ENCODE peak calls at places on chromosomes 4 and X, in four cellular contexts. X is endothelial cell of umbilical vein, G is K562, B is GM12878. P is an unnamed sample.

GRCh38 chr4:70712150-70712549 is 9.6 kb upstream of the RUFY3 start:
- DNase-seq in B (no peak), G (no peak), X (no peak), P (no peak)

GRCh38 chrX:68018248-68019203 is 414.8 kb downstream of the OPHN1 start:
- DNase-seq in G (peak), X (peak), B (no peak), P (peak)

GRCh38 chr4:140935259-140935658 is 179.1 kb upstream of the TBC1D9 start:
- DNase-seq in B (no peak), X (no peak), G (no peak), P (no peak)

GRCh38 chr4:94605241-94605640 is 152.5 kb upstream of the BMPR1B start:
- DNase-seq in X (peak), G (no peak), B (no peak), P (no peak)

GRCh38 chr4:24470681-24471622 is 113.4 kb downstream of the DHX15 start:
- DNase-seq in B (no peak), G (no peak), X (peak), P (peak)

GRCh38 chr4:104749062-104749461 is 254.4 kb upstream of the CXXC4 start:
- DNase-seq in B (peak), G (no peak), X (no peak), P (no peak)

GRCh38 chr4:150588341-150588740 is 6.4 kb downstream of the MAB21L2 start:
- DNase-seq in X (no peak), G (no peak), B (no peak), P (no peak)

GRCh38 chrX:28303486-28303885 is 283.8 kb upstream of the IL1RAPL1 start:
- DNase-seq in X (peak), G (no peak), B (no peak), P (no peak)

GRCh38 chr4:166042510-166043055 is 169.5 kb downstream of the TLL1 start:
- DNase-seq in X (peak), G (no peak), B (no peak), P (no peak)

GRCh38 chr4:156512622-156513021 is 459.0 kb downstream of the PDGFC start:
- DNase-seq in B (no peak), X (no peak), G (no peak), P (peak)

GRCh38 chr4:155072417-155072816 is 136.0 kb upstream of the NPY2R start:
- DNase-seq in X (no peak), G (no peak), B (no peak), P (no peak)

GRCh38 chr4:126124817-126125216 is 810.1 kb downstream of the FAT4 start:
- DNase-seq in B (no peak), G (no peak), X (no peak), P (no peak)

GRCh38 chr4:86835677-86836076 is 13.5 kb downstream of the SLC10A6 start:
- DNase-seq in G (no peak), B (no peak), X (no peak), P (no peak)

GRCh38 chr4:152009046-152009445 is 248.2 kb upstream of the GATB start:
- DNase-seq in G (no peak), B (no peak), X (no peak), P (no peak)

GRCh38 chrX:30824275-30824674 is 64.8 kb downstream of the TAB3 start:
- DNase-seq in X (no peak), B (no peak), G (no peak), P (no peak)

GRCh38 chr4:116055857-116056827 is 942.7 kb upstream of the NDST4 start:
- DNase-seq in B (no peak), G (no peak), X (peak), P (no peak)

GRCh38 chrX:22481436-22481835 is 208.7 kb downstream of the CBLL2 start:
- DNase-seq in X (no peak), G (no peak), B (no peak), P (peak)

GRCh38 chr4:26083987-26084386 is 170.0 kb downstream of the SMIM20 start:
- DNase-seq in B (peak), X (no peak), G (no peak), P (peak)

GRCh38 chr4:37884855-37885487 is 5.9 kb upstream of the TBC1D1 start:
- DNase-seq in B (no peak), G (no peak), X (no peak), P (no peak)

GRCh38 chr4:77153016-77153415 is 4.0 kb upstream of the CCNG2 start:
- DNase-seq in B (no peak), X (no peak), G (no peak), P (no peak)
- H3K27ac ChIP-seq in B (no peak), X (no peak), G (no peak), P (no peak)

GRCh38 chr4:74544655-74545361 is 99.9 kb downstream of the AREG start:
- DNase-seq in X (peak), G (no peak), B (no peak), P (peak)

GRCh38 chr4:74547042-74547441 is 102.1 kb downstream of the AREG start:
- DNase-seq in X (peak), G (no peak), B (no peak), P (no peak)

GRCh38 chr4:74543983-74544382 is 99.0 kb downstream of the AREG start:
- DNase-seq in B (no peak), X (no peak), G (no peak), P (peak)

GRCh38 chr4:74546020-74546419 is 101.1 kb downstream of the AREG start:
- DNase-seq in G (no peak), B (no peak), X (peak), P (no peak)

DNA sequence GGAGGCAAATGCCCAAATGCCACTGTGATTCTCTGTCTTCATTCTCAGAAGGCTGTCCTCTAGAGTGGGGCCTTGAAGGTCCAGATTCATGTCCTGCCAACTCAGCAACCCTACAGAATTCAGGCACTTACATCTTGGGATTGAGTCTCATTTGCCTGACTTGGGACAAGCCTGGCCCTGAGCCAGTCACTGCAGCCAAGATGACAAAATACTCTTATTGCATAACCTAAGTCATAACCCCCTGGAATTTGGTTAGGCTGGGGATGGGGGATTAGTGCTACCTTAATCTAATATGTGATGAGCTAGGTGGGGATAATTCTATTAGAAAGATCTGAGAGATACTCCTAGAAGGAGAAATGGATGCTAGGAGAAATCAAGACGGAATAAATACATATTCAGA is 100.6 kb downstream of the AREG start:
- DNase-seq in X (no peak), G (no peak), B (no peak), P (no peak)
- H2AFZ ChIP-seq in X (no peak), G (peak), B (no peak), P (no peak)

DNA sequence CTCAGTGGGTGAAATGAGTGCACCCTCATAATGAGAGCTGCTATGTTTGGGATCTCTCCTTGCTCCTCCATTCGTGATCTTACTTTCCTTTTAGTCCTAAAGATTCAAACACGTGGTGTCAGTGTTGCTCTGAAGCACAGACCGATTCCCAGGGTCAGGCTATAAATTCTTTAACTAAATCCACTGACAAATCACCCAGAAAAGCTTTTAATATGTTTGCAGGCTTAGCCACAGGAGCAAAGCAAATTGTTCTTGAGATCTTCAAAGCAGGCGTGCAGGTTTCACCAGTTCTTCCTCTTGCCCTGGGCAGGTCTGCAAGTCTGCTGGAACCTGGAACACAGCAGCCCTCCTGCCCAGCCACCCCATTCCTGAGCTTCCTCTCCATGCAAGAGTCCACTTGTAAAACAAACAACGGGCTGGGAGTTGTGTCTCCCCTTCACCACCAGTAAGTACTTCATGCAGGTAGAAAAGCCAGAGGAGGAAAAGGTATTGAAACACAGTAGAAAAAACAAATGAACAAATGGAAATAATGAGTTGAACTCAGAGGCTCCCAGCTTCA is 70.1 kb upstream of the ENPP6 start:
- DNase-seq in X (peak), B (no peak), G (no peak), P (peak)
- TF ChIP-seq FOS in X (no peak), B (no peak), G (no peak), P (no peak)

DNA sequence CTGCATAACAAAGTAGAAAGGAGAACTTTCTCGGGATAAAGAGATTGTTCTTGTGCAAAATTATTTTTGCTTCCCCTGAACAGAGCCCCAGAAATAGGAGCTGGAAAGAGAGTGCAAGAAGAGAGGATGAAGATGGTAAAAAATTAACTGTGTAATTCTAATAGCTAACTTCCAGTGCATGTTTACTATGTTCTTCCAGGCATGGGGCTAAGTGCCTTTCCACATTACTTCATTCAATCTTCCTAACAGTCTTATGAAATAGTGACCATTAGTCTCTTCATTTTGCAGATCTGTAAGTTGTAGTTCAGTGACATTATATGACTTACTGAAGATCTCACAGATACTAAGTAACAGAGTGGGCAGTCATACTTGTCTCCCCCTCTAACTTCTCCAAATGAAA is 61.1 kb upstream of the KLHL13 start:
- DNase-seq in G (no peak), X (no peak), B (no peak), P (no peak)
- H3K27ac ChIP-seq in G (no peak), X (no peak), B (no peak), P (no peak)

GRCh38 chrX:65634732-65635131 is 32.7 kb upstream of the MSN start:
- DNase-seq in B (no peak), X (no peak), G (no peak), P (no peak)

GRCh38 chrX:65637335-65637734 is 30.1 kb upstream of the MSN start:
- DNase-seq in X (no peak), B (no peak), G (no peak), P (no peak)

GRCh38 chrX:65635824-65636223 is 31.6 kb upstream of the MSN start:
- DNase-seq in G (no peak), B (no peak), X (no peak), P (no peak)

GRCh38 chrX:65630771-65631170 is 36.7 kb upstream of the MSN start:
- DNase-seq in X (no peak), B (no peak), G (no peak), P (no peak)

DNA sequence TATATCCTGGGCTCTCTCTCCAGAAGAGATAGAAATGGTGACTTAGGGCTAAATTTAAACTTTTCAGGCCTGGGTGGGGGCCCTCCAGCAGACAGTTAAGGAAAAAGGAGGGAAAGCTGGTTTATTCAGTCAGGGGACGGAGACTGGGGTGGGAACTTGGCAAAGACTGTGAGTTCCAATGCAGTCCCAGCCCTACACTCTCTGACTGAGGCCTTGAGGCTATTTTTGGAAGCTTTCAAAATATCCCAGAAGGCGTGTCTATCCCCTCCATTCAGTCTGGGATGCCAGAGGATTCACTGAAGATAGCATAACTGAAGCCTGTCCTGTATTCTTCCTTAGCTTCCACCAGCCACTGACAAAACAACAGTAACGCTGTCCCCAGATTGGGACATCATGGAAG is 32.1 kb upstream of the MSN start:
- DNase-seq in X (no peak), G (no peak), B (no peak), P (no peak)
- H2AFZ ChIP-seq in X (no peak), G (no peak), B (no peak), P (peak)

GRCh38 chrX:106997611-106998010 is 2.4 kb downstream of the MORC4 start:
- DNase-seq in G (no peak), B (no peak), X (no peak), P (no peak)

GRCh38 chrX:106995678-106996077 is 4.3 kb downstream of the MORC4 start:
- DNase-seq in G (no peak), X (no peak), B (no peak), P (no peak)

GRCh38 chrX:106999002-106999975 is 723 bp downstream of the MORC4 start:
- DNase-seq in B (no peak), G (no peak), X (peak), P (peak)

GRCh38 chrX:107000013-107000515 is at the start of gene MORC4:
- DNase-seq in B (no peak), G (peak), X (peak), P (peak)
- TF ChIP-seq FOS in B (no peak), G (no peak), X (no peak), P (no peak)

P was measured in IMR-90.